ENCODE peak calls at places on chromosome 1, in seven cellular contexts. S is AG20443, P is activated T-cell treated with anti-CD3 and anti-CD28 coated beads for 24 hours, G is iris pigment epithelial cell, M is brain microvascular endothelial cell, O is posterior cingulate gyrus, W is WTC11. E is an unnamed sample.

GRCh38 chr1:196148367-196148970 is 459.8 kb downstream of the KCNT2 start:
- DNase-seq in S (peak), P (no peak), G (peak), M (no peak), O (no peak), W (no peak), E (no peak)

GRCh38 chr1:10668241-10668761 is 128.1 kb downstream of the CASZ1 start:
- DNase-seq in S (no peak), P (no peak), G (no peak), M (no peak), O (no peak), W (no peak), E (no peak)

GRCh38 chr1:14421977-14422609 is 176.4 kb upstream of the KAZN start:
- DNase-seq in S (no peak), P (no peak), G (no peak), M (no peak), O (no peak), W (no peak), E (no peak)

GRCh38 chr1:107787299-107787698 is 177.7 kb downstream of the VAV3 start:
- DNase-seq in S (no peak), P (no peak), G (no peak), M (no peak), O (no peak), W (peak), E (no peak)

GRCh38 chr1:2604156-2604853 is 17.7 kb downstream of the PRXL2B start:
- DNase-seq in S (no peak), P (no peak), G (no peak), M (no peak), O (no peak), W (no peak), E (no peak)

GRCh38 chr1:214404154-214404553 is 123.2 kb downstream of the SMYD2 start:
- DNase-seq in S (no peak), P (no peak), G (peak), M (no peak), O (no peak), W (no peak), E (no peak)

GRCh38 chr1:32886012-32886827 is at the start of gene HPCA:
- DNase-seq in S (peak), P (no peak), G (peak), M (peak), O (no peak), W (peak), E (no peak)

GRCh38 chr1:32361674-32362473 is 411 bp downstream of the FAM229A start:
- DNase-seq in S (peak), P (no peak), G (peak), M (peak), O (peak), W (peak), E (no peak)

GRCh38 chr1:78286686-78287085 is 204.1 kb upstream of the PTGFR start:
- DNase-seq in S (no peak), P (no peak), G (peak), M (peak), O (no peak), W (no peak), E (peak)

GRCh38 chr1:244074559-244075171 is 23.6 kb downstream of the ZBTB18 start:
- DNase-seq in S (no peak), P (peak), G (no peak), M (no peak), O (no peak), W (no peak), E (no peak)

GRCh38 chr1:30762152-30762930 is 4.8 kb upstream of the LAPTM5 start:
- DNase-seq in S (no peak), P (no peak), G (no peak), M (no peak), O (no peak), W (no peak), E (no peak)

GRCh38 chr1:177517556-177517955 is 346.8 kb downstream of the BRINP2 start:
- DNase-seq in S (peak), P (no peak), G (peak), M (peak), O (no peak), W (no peak), E (peak)

GRCh38 chr1:39877980-39878956 is 5.0 kb downstream of the TRIT1 start:
- DNase-seq in S (no peak), P (no peak), G (no peak), M (no peak), O (no peak), W (no peak), E (no peak)

E was measured in epithelial cell of prostate.